ENCODE peak calls at places on chromosomes 11 and 22, in eight cellular contexts. D, S, X, I, F, R, B and V are unnamed samples.

GRCh38 chr11:2194877-2195755 is 23.5 kb upstream of the TH start:
- DNase-seq in B (peak; percentile 22), F (no peak), S (no peak), R (no peak), D (peak; percentile 23), I (peak; percentile 96), X (no peak), V (peak; percentile 10)

GRCh38 chr11:95715777-95716241 is 73.8 kb downstream of the FAM76B start:
- DNase-seq in R (peak; percentile 13), F (no peak), I (no peak), X (no peak), D (no peak), S (no peak), B (no peak), V (no peak)

GRCh38 chr11:33532720-33533119 is 167.9 kb downstream of the C11orf91 start:
- DNase-seq in I (no peak), D (no peak), B (no peak), S (no peak), X (no peak), F (no peak), R (no peak), V (no peak)

GRCh38 chr22:24433001-24433867 is 5.8 kb downstream of the ADORA2A start:
- DNase-seq in X (no peak), B (no peak), D (no peak), F (peak; percentile 91), R (no peak), S (no peak), I (no peak), V (no peak)

GRCh38 chr11:103035656-103036434 is 56.1 kb downstream of the DCUN1D5 start:
- DNase-seq in X (peak; percentile 64), R (no peak), I (peak; percentile 22), F (no peak), B (peak; percentile 30), D (peak; percentile 42), S (peak; percentile 5), V (peak; percentile 89)

GRCh38 chr11:127268956-127269355 is 268.4 kb upstream of the KIRREL3 start:
- DNase-seq in F (no peak), R (no peak), I (no peak), D (no peak), S (no peak), X (no peak), B (no peak), V (no peak)

GRCh38 chr11:15748673-15749190 is 607.6 kb downstream of the SOX6 start:
- DNase-seq in D (no peak), I (no peak), S (no peak), X (no peak), F (no peak), R (no peak), B (no peak), V (peak; percentile 92)

GRCh38 chr11:47189100-47189834 is 3.0 kb upstream of the PACSIN3 start:
- DNase-seq in I (peak; percentile 7), X (peak; percentile 73), S (no peak), F (no peak), D (no peak), B (no peak), R (no peak), V (peak; percentile 84)

GRCh38 chr11:70016666-70017347 is 61.3 kb upstream of the ANO1 start:
- DNase-seq in X (no peak), B (no peak), F (no peak), D (no peak), R (no peak), I (peak; percentile 12), S (no peak), V (no peak)

GRCh38 chr11:121352301-121352891 is 59.8 kb downstream of the SC5D start:
- DNase-seq in D (no peak), B (no peak), R (peak; percentile 38), I (no peak), F (no peak), X (no peak), S (peak; percentile 72), V (no peak)

GRCh38 chr22:20316844-20317401 is 2.9 kb downstream of the DGCR6L start:
- DNase-seq in F (no peak), R (no peak), X (no peak), D (no peak), S (no peak), I (no peak), B (no peak), V (no peak)

GRCh38 chr22:41638124-41638523 is 17.0 kb downstream of the XRCC6 start:
- DNase-seq in R (no peak), D (no peak), S (no peak), X (no peak), B (no peak), F (no peak), I (no peak), V (no peak)

GRCh38 chr11:81987829-81988472 is 745.7 kb downstream of the FAM181B start:
- DNase-seq in I (no peak), B (no peak), F (no peak), S (no peak), X (no peak), D (no peak), R (no peak), V (peak; percentile 5)

GRCh38 chr22:46320166-46320710 is 15.3 kb upstream of the TRMU start:
- DNase-seq in I (no peak), F (peak; percentile 64), D (no peak), B (no peak), R (no peak), X (no peak), S (no peak), V (no peak)

GRCh38 chr11:107014871-107015270 is 3.4 kb downstream of the GUCY1A2 start:
- DNase-seq in X (no peak), I (no peak), R (no peak), B (no peak), D (no peak), F (no peak), S (no peak), V (no peak)

GRCh38 chr22:50247748-50248147 is 2.9 kb upstream of the TUBGCP6 start:
- DNase-seq in R (no peak), S (no peak), D (peak; percentile 70), F (no peak), I (peak; percentile 92), B (no peak), X (peak; percentile 65), V (peak; percentile 39)